ENCODE peak calls at places on chromosomes 11 and 22, in four cellular contexts. One of them, this sample, is unnamed.

GRCh38 chr11:44893250-44894216 is 57.1 kb downstream of the TP53I11 start:
- DNase-seq in tibial nerve: no peak
- DNase-seq in heart right ventricle: no peak
- DNase-seq in HCT116: no peak
- DNase-seq in this sample: no peak

GRCh38 chr11:111573821-111574249 is 28.4 kb upstream of the SIK2 start:
- DNase-seq in tibial nerve: no peak
- DNase-seq in heart right ventricle: peak; percentile 45
- DNase-seq in HCT116: no peak
- DNase-seq in this sample: no peak

GRCh38 chr22:20116376-20116950 is 559 bp downstream of the RANBP1 start:
- DNase-seq in tibial nerve: no peak
- DNase-seq in heart right ventricle: peak; percentile 35
- DNase-seq in HCT116: no peak
- DNase-seq in this sample: no peak

GRCh38 chr11:117870176-117870952 is 6.1 kb downstream of the FXYD6 start:
- DNase-seq in tibial nerve: no peak
- DNase-seq in heart right ventricle: no peak
- DNase-seq in HCT116: no peak
- DNase-seq in this sample: no peak

GRCh38 chr11:17597770-17598169 is 50.7 kb downstream of the OTOG start:
- DNase-seq in tibial nerve: no peak
- DNase-seq in heart right ventricle: no peak
- DNase-seq in HCT116: no peak
- DNase-seq in this sample: no peak

GRCh38 chr11:44610556-44610955 is 45.1 kb downstream of the CD82 start:
- DNase-seq in tibial nerve: no peak
- DNase-seq in heart right ventricle: no peak
- DNase-seq in HCT116: no peak
- DNase-seq in this sample: no peak

GRCh38 chr11:46489668-46490560 is 98.3 kb upstream of the CHRM4 start:
- DNase-seq in tibial nerve: no peak
- DNase-seq in heart right ventricle: no peak
- DNase-seq in HCT116: peak; percentile 46
- DNase-seq in this sample: peak; percentile 65

GRCh38 chr11:15472405-15472799 is 357.7 kb downstream of the INSC start:
- DNase-seq in tibial nerve: no peak
- DNase-seq in heart right ventricle: no peak
- DNase-seq in HCT116: no peak
- DNase-seq in this sample: no peak

GRCh38 chr22:21026783-21027692 is 5.3 kb downstream of the SLC7A4 start:
- DNase-seq in tibial nerve: no peak
- DNase-seq in heart right ventricle: no peak
- DNase-seq in HCT116: no peak
- DNase-seq in this sample: peak; percentile 77

GRCh38 chr11:13876423-13876822 is 86.1 kb upstream of the SPON1 start:
- DNase-seq in tibial nerve: no peak
- DNase-seq in heart right ventricle: no peak
- DNase-seq in HCT116: no peak
- DNase-seq in this sample: peak; percentile 59

GRCh38 chr11:79414644-79415317 is 26.0 kb downstream of the TENM4 start:
- DNase-seq in tibial nerve: no peak
- DNase-seq in heart right ventricle: no peak
- DNase-seq in HCT116: no peak
- DNase-seq in this sample: no peak

GRCh38 chr11:128759597-128759996 is 65.7 kb downstream of the FLI1 start:
- DNase-seq in tibial nerve: no peak
- DNase-seq in heart right ventricle: no peak
- DNase-seq in HCT116: no peak
- DNase-seq in this sample: no peak

GRCh38 chr11:1298695-1299492 is 10.5 kb downstream of the TOLLIP start:
- DNase-seq in tibial nerve: peak; percentile 84
- DNase-seq in heart right ventricle: peak; percentile 43
- DNase-seq in HCT116: no peak
- DNase-seq in this sample: peak; percentile 89

GRCh38 chr11:100557830-100558611 is 129.1 kb upstream of the ARHGAP42 start:
- DNase-seq in tibial nerve: no peak
- DNase-seq in heart right ventricle: no peak
- DNase-seq in HCT116: no peak
- DNase-seq in this sample: peak; percentile 66

GRCh38 chr11:73507086-73507485 is 90.8 kb downstream of the FAM168A start:
- DNase-seq in tibial nerve: no peak
- DNase-seq in heart right ventricle: no peak
- DNase-seq in HCT116: no peak
- DNase-seq in this sample: no peak

GRCh38 chr22:29306830-29307657 is 594 bp downstream of the GAS2L1 start:
- DNase-seq in tibial nerve: peak; percentile 74
- DNase-seq in heart right ventricle: peak; percentile 87
- DNase-seq in HCT116: no peak
- DNase-seq in this sample: peak; percentile 92

GRCh38 chr11:130217133-130217631 is 57.6 kb downstream of the ST14 start:
- DNase-seq in tibial nerve: no peak
- DNase-seq in heart right ventricle: no peak
- DNase-seq in HCT116: no peak
- DNase-seq in this sample: no peak

GRCh38 chr11:88377151-88377550 is 39.6 kb upstream of the CTSC start:
- DNase-seq in tibial nerve: no peak
- DNase-seq in heart right ventricle: no peak
- DNase-seq in HCT116: no peak
- DNase-seq in this sample: no peak

GRCh38 chr11:110430267-110431211 is 791 bp downstream of the FDX1 start:
- DNase-seq in tibial nerve: no peak
- DNase-seq in heart right ventricle: peak; percentile 19
- DNase-seq in HCT116: no peak
- DNase-seq in this sample: peak; percentile 57

GRCh38 chr11:1303196-1303821 is 6.1 kb downstream of the TOLLIP start:
- DNase-seq in tibial nerve: no peak
- DNase-seq in heart right ventricle: no peak
- DNase-seq in HCT116: no peak
- DNase-seq in this sample: no peak

GRCh38 chr11:23539556-23539955 is 679.3 kb upstream of the CCDC179 start:
- DNase-seq in tibial nerve: no peak
- DNase-seq in heart right ventricle: no peak
- DNase-seq in HCT116: no peak
- DNase-seq in this sample: no peak

GRCh38 chr11:34656062-34656720 is 35.3 kb downstream of the EHF start:
- DNase-seq in tibial nerve: no peak
- DNase-seq in heart right ventricle: no peak
- DNase-seq in HCT116: no peak
- DNase-seq in this sample: no peak

GRCh38 chr11:22203281-22203680 is 10.4 kb downstream of the ANO5 start:
- DNase-seq in tibial nerve: no peak
- DNase-seq in heart right ventricle: no peak
- DNase-seq in HCT116: no peak
- DNase-seq in this sample: no peak

GRCh38 chr11:29306527-29306926 is 710.3 kb downstream of the KCNA4 start:
- DNase-seq in tibial nerve: no peak
- DNase-seq in heart right ventricle: no peak
- DNase-seq in HCT116: no peak
- DNase-seq in this sample: peak; percentile 92

GRCh38 chr11:76694664-76695063 is 24.1 kb upstream of the LRRC32 start:
- DNase-seq in tibial nerve: no peak
- DNase-seq in heart right ventricle: no peak
- DNase-seq in HCT116: no peak
- DNase-seq in this sample: no peak

GRCh38 chr11:112655386-112655785 is 305.8 kb upstream of the NCAM1 start:
- DNase-seq in tibial nerve: peak; percentile 67
- DNase-seq in heart right ventricle: peak; percentile 87
- DNase-seq in HCT116: no peak
- DNase-seq in this sample: peak; percentile 38

GRCh38 chr11:112856591-112856990 is 104.6 kb upstream of the NCAM1 start:
- DNase-seq in tibial nerve: no peak
- DNase-seq in heart right ventricle: no peak
- DNase-seq in HCT116: no peak
- DNase-seq in this sample: no peak

GRCh38 chr11:69009441-69010211 is 3.4 kb downstream of the MRGPRF start:
- DNase-seq in tibial nerve: no peak
- DNase-seq in heart right ventricle: no peak
- DNase-seq in HCT116: no peak
- DNase-seq in this sample: no peak

GRCh38 chr11:32154275-32154674 is 63.4 kb downstream of the RCN1 start:
- DNase-seq in tibial nerve: no peak
- DNase-seq in heart right ventricle: no peak
- DNase-seq in HCT116: peak; percentile 51
- DNase-seq in this sample: peak; percentile 64

GRCh38 chr11:131955901-131956300 is 585.5 kb downstream of the NTM start:
- DNase-seq in tibial nerve: no peak
- DNase-seq in heart right ventricle: no peak
- DNase-seq in HCT116: no peak
- DNase-seq in this sample: no peak

GRCh38 chr11:33598426-33599069 is 102.1 kb downstream of the C11orf91 start:
- DNase-seq in tibial nerve: no peak
- DNase-seq in heart right ventricle: no peak
- DNase-seq in HCT116: no peak
- DNase-seq in this sample: no peak

GRCh38 chr11:7668911-7669310 is 4.4 kb downstream of the CYB5R2 start:
- DNase-seq in tibial nerve: no peak
- DNase-seq in heart right ventricle: no peak
- DNase-seq in HCT116: no peak
- DNase-seq in this sample: no peak
- H3K4me1 ChIP-seq in tibial nerve: no peaks in the 10 kb centered on the region
- H3K4me1 ChIP-seq in heart right ventricle: peaks cover 14% of the 10 kb centered on the region
- H3K4me1 ChIP-seq in HCT116: peaks cover 7% of the 10 kb centered on the region
- H3K4me1 ChIP-seq in this sample: no peaks in the 10 kb centered on the region

GRCh38 chr11:65415499-65416340 is 6.9 kb upstream of the NEAT1 start:
- DNase-seq in tibial nerve: no peak
- DNase-seq in heart right ventricle: no peak
- DNase-seq in HCT116: no peak
- DNase-seq in this sample: no peak
- H3K4me3 ChIP-seq in tibial nerve: peak overlapping the region; percentile 38
- H3K4me3 ChIP-seq in heart right ventricle: peak overlapping the region; percentile 90
- H3K4me3 ChIP-seq in HCT116: peak overlapping the region; percentile 7
- H3K4me3 ChIP-seq in this sample: no peak overlapping the region

DNA sequence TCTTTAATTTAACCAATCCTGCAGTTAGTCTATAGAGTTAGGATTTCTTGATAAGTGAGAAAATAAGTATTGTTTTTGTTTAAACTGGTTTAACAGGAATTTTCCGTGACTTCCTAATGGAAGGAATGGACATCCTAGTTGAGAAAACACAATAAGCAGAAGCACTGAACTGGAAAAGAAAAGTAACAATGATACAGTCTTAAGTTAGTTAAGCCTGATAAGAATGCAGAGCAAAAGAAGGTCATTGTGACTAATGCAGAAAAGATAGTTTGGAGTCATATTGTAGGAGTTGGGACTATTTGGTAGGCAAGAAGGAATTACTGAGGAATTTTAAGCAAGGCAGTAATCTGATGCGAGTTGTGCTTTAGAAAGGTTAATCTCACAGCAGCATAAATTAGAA is 11.7 kb downstream of the RNF141 start:
- DNase-seq in tibial nerve: no peak
- DNase-seq in heart right ventricle: no peak
- DNase-seq in HCT116: no peak
- DNase-seq in this sample: no peak
- H3K27ac ChIP-seq in tibial nerve: no peak overlapping the region
- H3K27ac ChIP-seq in heart right ventricle: no peak overlapping the region
- H3K27ac ChIP-seq in HCT116: peak overlapping the region; percentile 90
- H3K27ac ChIP-seq in this sample: no peak overlapping the region

GRCh38 chr22:44697423-44698179 is 4.4 kb upstream of the PRR5 start:
- DNase-seq in tibial nerve: peak; percentile 78
- DNase-seq in heart right ventricle: peak; percentile 72
- DNase-seq in HCT116: peak; percentile 66
- DNase-seq in this sample: peak; percentile 78
- H3K4me1 ChIP-seq in tibial nerve: no peaks in the 10 kb centered on the region
- H3K4me1 ChIP-seq in heart right ventricle: peaks cover 7% of the 10 kb centered on the region
- H3K4me1 ChIP-seq in HCT116: peaks cover 7% of the 10 kb centered on the region
- H3K4me1 ChIP-seq in this sample: peaks cover 14% of the 10 kb centered on the region

DNA sequence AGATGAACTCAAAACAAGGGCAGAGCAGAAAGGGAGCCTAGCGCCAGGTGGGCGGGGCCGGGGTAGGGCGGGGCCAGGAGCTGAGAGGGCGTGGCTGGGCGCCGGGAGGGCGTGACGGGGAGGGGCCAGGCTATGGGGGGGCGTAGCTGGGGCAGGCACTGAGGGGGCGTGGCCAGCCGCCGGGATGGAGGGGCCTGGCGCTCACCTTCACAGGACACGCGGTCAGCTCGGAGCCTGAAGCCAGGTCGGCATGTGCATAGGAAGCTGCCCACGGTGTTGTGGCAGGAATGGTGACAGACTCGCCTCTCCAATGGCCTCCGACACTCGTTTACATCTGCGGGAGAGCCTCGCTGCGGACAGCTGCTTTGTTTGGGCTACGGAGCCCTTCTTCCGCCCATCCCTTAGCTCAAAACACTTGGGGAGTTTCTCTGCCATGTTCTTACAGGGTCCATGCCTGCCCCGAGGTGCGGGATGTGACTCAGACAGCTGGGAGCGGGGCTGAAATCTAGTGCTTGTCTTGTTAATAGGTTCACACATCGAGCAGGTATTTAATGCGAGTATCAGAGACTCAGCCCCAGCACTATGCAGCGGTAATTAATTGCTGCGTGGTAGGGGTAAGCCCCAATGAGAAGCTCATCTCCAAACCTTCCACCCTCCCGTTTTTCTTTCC is 13.4 kb downstream of the VWCE start:
- DNase-seq in tibial nerve: peak; percentile 15
- DNase-seq in heart right ventricle: no peak
- DNase-seq in HCT116: peak; percentile 32
- DNase-seq in this sample: peak; percentile 58
- H3K4me3 ChIP-seq in tibial nerve: no peak overlapping the region
- H3K4me3 ChIP-seq in heart right ventricle: no peak overlapping the region
- H3K4me3 ChIP-seq in HCT116: no peak overlapping the region
- H3K4me3 ChIP-seq in this sample: no peak overlapping the region

DNA sequence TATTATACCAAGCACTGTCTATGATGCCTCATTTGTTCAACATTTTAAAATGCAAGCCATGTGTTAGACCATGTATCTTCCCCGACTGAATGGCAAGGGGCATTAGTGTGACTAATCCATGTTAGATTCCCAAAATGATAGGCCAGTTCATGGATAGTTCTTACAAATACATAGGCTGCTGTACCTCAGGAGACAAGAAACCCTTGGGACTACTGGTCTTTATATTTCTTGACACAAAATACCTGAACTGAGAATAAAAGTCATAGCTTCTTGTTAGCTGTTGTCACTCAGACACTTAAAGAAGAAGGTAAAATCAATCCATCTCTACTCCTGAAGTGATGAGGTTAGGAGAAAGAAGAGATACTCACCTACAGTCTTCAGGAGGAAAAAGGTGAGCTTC is at the start of gene OR8D4:
- DNase-seq in tibial nerve: no peak
- DNase-seq in heart right ventricle: no peak
- DNase-seq in HCT116: no peak
- DNase-seq in this sample: no peak
- H3K27ac ChIP-seq in tibial nerve: no peak within 1 kb of the TSS
- H3K27ac ChIP-seq in heart right ventricle: no peak within 1 kb of the TSS
- H3K27ac ChIP-seq in HCT116: no peak within 1 kb of the TSS
- H3K27ac ChIP-seq in this sample: no peak within 1 kb of the TSS

GRCh38 chr11:11567862-11568650 is 53.7 kb downstream of the GALNT18 start:
- DNase-seq in tibial nerve: no peak
- DNase-seq in heart right ventricle: no peak
- DNase-seq in HCT116: peak; percentile 22
- DNase-seq in this sample: no peak
- H3K4me1 ChIP-seq in tibial nerve: no peaks in the 10 kb centered on the region
- H3K4me1 ChIP-seq in heart right ventricle: peaks cover 73% of the 10 kb centered on the region
- H3K4me1 ChIP-seq in HCT116: peaks cover 21% of the 10 kb centered on the region
- H3K4me1 ChIP-seq in this sample: peaks cover 13% of the 10 kb centered on the region